ENCODE peak calls at places on chromosomes 12 and 14, in nine cellular contexts. One of them, this sample, is unnamed.

GRCh38 chr14:30214456-30215090 is 286.9 kb upstream of the PRKD1 start:
- DNase-seq in GM12878: peak; percentile 8
- DNase-seq in CD4-positive, alpha-beta memory T cell: no peak
- DNase-seq in psoas muscle: no peak
- DNase-seq in AG04450: peak; percentile 59
- DNase-seq in Caco-2: no peak
- DNase-seq in gastrocnemius medialis: no peak
- DNase-seq in CD8-positive, alpha-beta T cell: no peak
- DNase-seq in pancreas: no peak
- DNase-seq in this sample: no peak

GRCh38 chr12:22399464-22399863 is 65.0 kb upstream of the ST8SIA1 start:
- DNase-seq in psoas muscle: no peak
- DNase-seq in pancreas: no peak
- DNase-seq in CD8-positive, alpha-beta T cell: no peak
- DNase-seq in Caco-2: no peak
- DNase-seq in CD4-positive, alpha-beta memory T cell: no peak
- DNase-seq in GM12878: no peak
- DNase-seq in gastrocnemius medialis: no peak
- DNase-seq in AG04450: no peak
- DNase-seq in this sample: no peak

GRCh38 chr12:10213168-10214130 is 772 bp downstream of the GABARAPL1 start:
- DNase-seq in CD4-positive, alpha-beta memory T cell: peak; percentile 91
- DNase-seq in Caco-2: peak; percentile 65
- DNase-seq in CD8-positive, alpha-beta T cell: peak; percentile 91
- DNase-seq in GM12878: no peak
- DNase-seq in pancreas: peak; percentile 62
- DNase-seq in gastrocnemius medialis: peak; percentile 85
- DNase-seq in psoas muscle: peak; percentile 88
- DNase-seq in AG04450: peak; percentile 68
- DNase-seq in this sample: peak; percentile 34

GRCh38 chr12:12072064-12072760 is 1.5 kb downstream of the BCL2L14 start:
- DNase-seq in GM12878: peak; percentile 12
- DNase-seq in CD8-positive, alpha-beta T cell: peak; percentile 42
- DNase-seq in gastrocnemius medialis: no peak
- DNase-seq in psoas muscle: no peak
- DNase-seq in CD4-positive, alpha-beta memory T cell: peak; percentile 60
- DNase-seq in AG04450: no peak
- DNase-seq in pancreas: peak; percentile 64
- DNase-seq in Caco-2: peak; percentile 79
- DNase-seq in this sample: peak; percentile 50

GRCh38 chr14:74019743-74020142 is 594 bp downstream of the BBOF1 start:
- DNase-seq in AG04450: peak; percentile 29
- DNase-seq in gastrocnemius medialis: no peak
- DNase-seq in CD8-positive, alpha-beta T cell: no peak
- DNase-seq in CD4-positive, alpha-beta memory T cell: no peak
- DNase-seq in GM12878: no peak
- DNase-seq in psoas muscle: no peak
- DNase-seq in Caco-2: no peak
- DNase-seq in pancreas: no peak
- DNase-seq in this sample: no peak

GRCh38 chr12:54370218-54370730 is 6.0 kb upstream of the GPR84 start:
- DNase-seq in AG04450: peak; percentile 46
- DNase-seq in psoas muscle: peak; percentile 92
- DNase-seq in CD8-positive, alpha-beta T cell: no peak
- DNase-seq in CD4-positive, alpha-beta memory T cell: no peak
- DNase-seq in GM12878: no peak
- DNase-seq in pancreas: peak; percentile 65
- DNase-seq in Caco-2: no peak
- DNase-seq in gastrocnemius medialis: peak; percentile 76
- DNase-seq in this sample: no peak

GRCh38 chr12:91142184-91142583 is 30.9 kb upstream of the LUM start:
- DNase-seq in CD8-positive, alpha-beta T cell: no peak
- DNase-seq in psoas muscle: no peak
- DNase-seq in gastrocnemius medialis: no peak
- DNase-seq in CD4-positive, alpha-beta memory T cell: no peak
- DNase-seq in AG04450: no peak
- DNase-seq in GM12878: no peak
- DNase-seq in pancreas: no peak
- DNase-seq in Caco-2: no peak
- DNase-seq in this sample: no peak

GRCh38 chr14:99195602-99196309 is 76.2 kb downstream of the BCL11B start:
- DNase-seq in GM12878: no peak
- DNase-seq in CD4-positive, alpha-beta memory T cell: no peak
- DNase-seq in CD8-positive, alpha-beta T cell: no peak
- DNase-seq in psoas muscle: no peak
- DNase-seq in pancreas: no peak
- DNase-seq in Caco-2: no peak
- DNase-seq in AG04450: no peak
- DNase-seq in gastrocnemius medialis: no peak
- DNase-seq in this sample: no peak

GRCh38 chr12:89259831-89260230 is 92.5 kb downstream of the DUSP6 start:
- DNase-seq in pancreas: no peak
- DNase-seq in Caco-2: no peak
- DNase-seq in CD8-positive, alpha-beta T cell: no peak
- DNase-seq in psoas muscle: no peak
- DNase-seq in gastrocnemius medialis: no peak
- DNase-seq in AG04450: no peak
- DNase-seq in CD4-positive, alpha-beta memory T cell: no peak
- DNase-seq in GM12878: no peak
- DNase-seq in this sample: no peak

GRCh38 chr14:63203618-63204406 is 431 bp upstream of the RHOJ start:
- DNase-seq in AG04450: peak; percentile 98
- DNase-seq in pancreas: peak; percentile 55
- DNase-seq in Caco-2: peak; percentile 40
- DNase-seq in GM12878: no peak
- DNase-seq in CD4-positive, alpha-beta memory T cell: no peak
- DNase-seq in gastrocnemius medialis: peak; percentile 65
- DNase-seq in psoas muscle: peak; percentile 80
- DNase-seq in CD8-positive, alpha-beta T cell: no peak
- DNase-seq in this sample: no peak

GRCh38 chr12:58285551-58285950 is 344.2 kb downstream of the ATP23 start:
- DNase-seq in Caco-2: no peak
- DNase-seq in CD8-positive, alpha-beta T cell: no peak
- DNase-seq in CD4-positive, alpha-beta memory T cell: no peak
- DNase-seq in gastrocnemius medialis: no peak
- DNase-seq in pancreas: no peak
- DNase-seq in AG04450: no peak
- DNase-seq in psoas muscle: no peak
- DNase-seq in GM12878: no peak
- DNase-seq in this sample: no peak

GRCh38 chr12:47097276-47097896 is 17.6 kb upstream of the AMIGO2 start:
- DNase-seq in gastrocnemius medialis: no peak
- DNase-seq in psoas muscle: no peak
- DNase-seq in pancreas: no peak
- DNase-seq in CD4-positive, alpha-beta memory T cell: no peak
- DNase-seq in CD8-positive, alpha-beta T cell: no peak
- DNase-seq in GM12878: no peak
- DNase-seq in AG04450: no peak
- DNase-seq in Caco-2: no peak
- DNase-seq in this sample: no peak

GRCh38 chr12:130477701-130478100 is 140.0 kb downstream of the PIWIL1 start:
- DNase-seq in GM12878: no peak
- DNase-seq in AG04450: no peak
- DNase-seq in CD8-positive, alpha-beta T cell: no peak
- DNase-seq in Caco-2: no peak
- DNase-seq in psoas muscle: peak; percentile 15
- DNase-seq in gastrocnemius medialis: no peak
- DNase-seq in CD4-positive, alpha-beta memory T cell: no peak
- DNase-seq in pancreas: no peak
- DNase-seq in this sample: no peak
- H3K4me3 ChIP-seq in GM12878: no peak overlapping the region
- H3K4me3 ChIP-seq in AG04450: no peak overlapping the region
- H3K4me3 ChIP-seq in CD8-positive, alpha-beta T cell: no peak overlapping the region
- H3K4me3 ChIP-seq in Caco-2: no peak overlapping the region
- H3K4me3 ChIP-seq in psoas muscle: no peak overlapping the region
- H3K4me3 ChIP-seq in gastrocnemius medialis: no peak overlapping the region
- H3K4me3 ChIP-seq in CD4-positive, alpha-beta memory T cell: no peak overlapping the region
- H3K4me3 ChIP-seq in pancreas: no peak overlapping the region
- H3K4me3 ChIP-seq in this sample: no peak overlapping the region

DNA sequence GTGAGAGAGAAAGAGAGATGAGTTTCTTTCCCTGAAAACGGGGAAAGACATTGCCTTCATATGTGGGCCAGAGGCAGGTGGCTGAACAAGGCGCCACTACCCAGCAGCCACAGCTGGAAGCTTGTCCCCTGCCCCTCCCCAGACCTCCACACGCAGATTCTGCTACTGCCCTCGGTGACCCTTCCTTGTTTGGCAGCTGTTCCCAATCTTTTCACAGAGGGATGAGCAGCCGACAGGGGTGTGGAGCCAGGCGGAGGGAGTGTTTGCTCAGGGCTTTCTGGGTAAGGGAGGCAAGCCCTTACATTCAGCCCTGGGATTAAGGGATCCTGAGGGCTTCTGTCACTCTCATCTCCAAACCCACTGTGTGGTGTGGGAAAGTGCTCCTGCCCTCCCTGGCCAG is 4.5 kb upstream of the KRT4 start:
- DNase-seq in GM12878: no peak
- DNase-seq in AG04450: no peak
- DNase-seq in pancreas: no peak
- DNase-seq in psoas muscle: no peak
- DNase-seq in CD4-positive, alpha-beta memory T cell: no peak
- DNase-seq in CD8-positive, alpha-beta T cell: no peak
- DNase-seq in Caco-2: peak; percentile 60
- DNase-seq in gastrocnemius medialis: no peak
- DNase-seq in this sample: no peak
- H3K27me3 ChIP-seq in GM12878: no peaks in the 10 kb centered on the region
- H3K27me3 ChIP-seq in AG04450: peaks cover 22% of the 10 kb centered on the region
- H3K27me3 ChIP-seq in pancreas: no peaks in the 10 kb centered on the region
- H3K27me3 ChIP-seq in psoas muscle: peaks cover 9% of the 10 kb centered on the region
- H3K27me3 ChIP-seq in CD4-positive, alpha-beta memory T cell: no peaks in the 10 kb centered on the region
- H3K27me3 ChIP-seq in CD8-positive, alpha-beta T cell: no peaks in the 10 kb centered on the region
- H3K27me3 ChIP-seq in Caco-2: no peaks in the 10 kb centered on the region
- H3K27me3 ChIP-seq in gastrocnemius medialis: peaks cover 21% of the 10 kb centered on the region
- H3K27me3 ChIP-seq in this sample: no peaks in the 10 kb centered on the region

DNA sequence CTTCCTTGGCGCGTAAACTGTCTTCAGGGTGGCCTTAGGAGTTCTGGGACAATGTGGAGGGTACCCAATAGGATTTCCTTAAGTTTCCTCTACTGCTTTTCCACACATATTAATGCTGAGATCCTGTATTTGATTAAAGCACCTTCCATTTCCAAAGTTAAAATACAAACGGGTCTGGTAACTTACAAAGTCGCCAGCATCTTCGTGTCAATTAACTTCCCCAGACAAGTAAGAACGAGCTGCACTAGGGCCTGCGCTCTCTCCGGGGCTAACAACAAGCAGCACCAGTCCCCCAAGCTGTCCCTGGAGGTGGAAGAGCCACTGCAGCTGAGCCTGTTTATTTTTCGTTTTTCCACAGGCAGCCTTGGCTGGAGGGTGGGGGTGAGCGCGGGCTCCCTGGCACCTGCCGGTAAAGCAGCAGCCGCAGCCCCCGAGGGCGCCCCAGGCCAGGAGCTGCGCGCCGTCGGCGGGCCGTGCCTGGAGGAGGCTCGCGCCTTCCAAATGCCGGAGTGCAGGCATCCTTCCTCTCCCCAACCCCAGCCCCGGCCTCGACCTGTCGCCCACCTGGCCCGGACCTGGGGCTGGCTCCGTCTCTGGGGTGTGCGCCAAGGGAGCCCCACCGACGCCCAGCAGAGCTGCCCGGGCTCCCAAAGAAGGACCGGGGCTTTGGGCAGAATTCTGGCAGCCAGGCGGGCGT is 130.7 kb downstream of the NDUFA12 start:
- DNase-seq in CD8-positive, alpha-beta T cell: no peak
- DNase-seq in gastrocnemius medialis: no peak
- DNase-seq in pancreas: no peak
- DNase-seq in AG04450: no peak
- DNase-seq in psoas muscle: no peak
- DNase-seq in GM12878: no peak
- DNase-seq in CD4-positive, alpha-beta memory T cell: no peak
- DNase-seq in Caco-2: no peak
- DNase-seq in this sample: peak; percentile 74
- H3K4me3 ChIP-seq in CD8-positive, alpha-beta T cell: no peak overlapping the region
- H3K4me3 ChIP-seq in gastrocnemius medialis: peak overlapping the region; percentile 35
- H3K4me3 ChIP-seq in pancreas: peak overlapping the region; percentile 27
- H3K4me3 ChIP-seq in AG04450: no peak overlapping the region
- H3K4me3 ChIP-seq in psoas muscle: peak overlapping the region; percentile 63
- H3K4me3 ChIP-seq in GM12878: peak overlapping the region; percentile 92
- H3K4me3 ChIP-seq in CD4-positive, alpha-beta memory T cell: no peak overlapping the region
- H3K4me3 ChIP-seq in Caco-2: peak overlapping the region; percentile 39
- H3K4me3 ChIP-seq in this sample: peak overlapping the region; percentile 88

DNA sequence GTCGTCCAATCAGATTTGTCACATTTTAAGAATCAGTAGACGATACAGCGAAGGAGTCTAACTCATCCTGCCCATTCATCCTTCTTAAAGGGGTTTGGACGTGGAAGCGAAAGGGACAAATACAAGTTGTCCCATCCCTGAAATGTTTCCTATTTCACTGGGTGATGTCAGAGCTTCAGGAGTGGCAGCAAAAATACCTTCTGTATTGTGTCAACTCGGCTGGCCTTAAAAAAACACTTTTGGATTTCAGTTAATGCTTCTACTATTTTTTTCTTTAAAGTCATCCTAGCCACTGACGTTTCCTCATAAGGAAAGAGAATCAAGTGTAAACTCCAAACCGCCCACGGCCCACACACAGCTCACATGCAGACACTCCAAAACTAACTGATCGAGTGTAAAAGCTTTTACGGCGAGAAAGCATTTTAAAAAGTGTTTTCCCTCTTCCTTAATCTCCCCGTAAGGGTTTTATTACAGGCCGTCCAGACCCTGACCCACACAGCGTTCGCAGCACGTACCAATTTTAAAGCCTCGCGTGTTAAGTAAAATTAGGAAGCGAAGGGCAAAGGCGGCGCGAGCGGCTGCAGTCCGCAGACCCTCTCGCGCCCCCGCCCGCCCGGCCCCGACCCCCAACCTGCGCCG is 593 bp downstream of the CFL2 start:
- DNase-seq in AG04450: no peak
- DNase-seq in CD4-positive, alpha-beta memory T cell: peak; percentile 42
- DNase-seq in gastrocnemius medialis: peak; percentile 57
- DNase-seq in GM12878: no peak
- DNase-seq in psoas muscle: peak; percentile 71
- DNase-seq in pancreas: peak; percentile 27
- DNase-seq in CD8-positive, alpha-beta T cell: peak; percentile 23
- DNase-seq in Caco-2: no peak
- DNase-seq in this sample: no peak
- H3K27me3 ChIP-seq in AG04450: no peaks in the 10 kb centered on the region
- H3K27me3 ChIP-seq in CD4-positive, alpha-beta memory T cell: no peaks in the 10 kb centered on the region
- H3K27me3 ChIP-seq in gastrocnemius medialis: no peaks in the 10 kb centered on the region
- H3K27me3 ChIP-seq in GM12878: no peaks in the 10 kb centered on the region
- H3K27me3 ChIP-seq in psoas muscle: no peaks in the 10 kb centered on the region
- H3K27me3 ChIP-seq in pancreas: no peaks in the 10 kb centered on the region
- H3K27me3 ChIP-seq in CD8-positive, alpha-beta T cell: no peaks in the 10 kb centered on the region
- H3K27me3 ChIP-seq in Caco-2: no peaks in the 10 kb centered on the region
- H3K27me3 ChIP-seq in this sample: no peaks in the 10 kb centered on the region

DNA sequence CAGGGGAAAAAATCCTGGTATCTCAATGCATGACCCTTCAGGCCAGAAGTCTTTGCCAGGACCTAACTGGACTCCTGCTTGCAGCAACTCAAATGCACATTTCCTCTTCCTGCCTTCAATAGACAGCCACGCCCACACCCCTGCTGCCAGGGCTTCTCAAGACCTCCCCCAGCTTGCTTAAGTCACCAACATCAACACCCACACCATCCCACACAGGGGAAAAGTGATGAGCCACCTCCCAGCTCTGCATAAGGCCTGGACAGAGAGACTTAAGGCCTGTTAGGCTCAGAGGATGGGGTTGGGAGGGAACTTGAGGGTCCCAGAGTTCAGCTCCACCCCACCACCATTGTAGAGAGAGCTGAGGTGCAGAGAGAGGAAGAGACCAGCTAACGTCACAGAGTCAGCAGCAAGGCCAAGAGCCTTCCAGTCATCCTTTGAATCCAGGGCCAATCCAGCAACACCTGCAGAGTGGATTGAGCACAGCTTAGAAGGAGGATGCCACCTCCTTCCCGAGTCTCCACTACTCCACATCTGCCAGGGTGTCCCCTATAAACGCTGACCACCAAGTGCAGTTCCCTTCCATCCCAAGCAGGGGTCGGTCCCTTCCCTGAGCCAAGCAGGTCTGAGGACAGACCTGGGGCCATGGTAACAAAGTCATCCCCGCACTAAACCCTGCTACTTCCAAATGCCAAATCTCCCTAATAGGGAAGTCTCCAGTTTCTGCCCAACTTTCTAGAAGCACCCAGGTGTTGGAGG is 50.0 kb downstream of the KDM2B start:
- DNase-seq in psoas muscle: peak; percentile 78
- DNase-seq in gastrocnemius medialis: peak; percentile 48
- DNase-seq in AG04450: peak; percentile 38
- DNase-seq in pancreas: peak; percentile 47
- DNase-seq in CD4-positive, alpha-beta memory T cell: peak; percentile 87
- DNase-seq in GM12878: no peak
- DNase-seq in CD8-positive, alpha-beta T cell: peak; percentile 87
- DNase-seq in Caco-2: no peak
- DNase-seq in this sample: peak; percentile 60
- H3K4me3 ChIP-seq in psoas muscle: no peak overlapping the region
- H3K4me3 ChIP-seq in gastrocnemius medialis: no peak overlapping the region
- H3K4me3 ChIP-seq in AG04450: no peak overlapping the region
- H3K4me3 ChIP-seq in pancreas: no peak overlapping the region
- H3K4me3 ChIP-seq in CD4-positive, alpha-beta memory T cell: no peak overlapping the region
- H3K4me3 ChIP-seq in GM12878: peak overlapping the region; percentile 63
- H3K4me3 ChIP-seq in CD8-positive, alpha-beta T cell: peak overlapping the region; percentile 30
- H3K4me3 ChIP-seq in Caco-2: no peak overlapping the region
- H3K4me3 ChIP-seq in this sample: no peak overlapping the region

This sample was measured in GM06990.